ENCODE peak calls at places on chromosomes 3 and 15, in eight cellular contexts. B, P, O, D, A, Z, T and R are unnamed samples.

GRCh38 chr3:15387735-15388134 is 39.6 kb downstream of the METTL6 start:
- DNase-seq in B (no peak), P (no peak), O (no peak), D (no peak), A (no peak), Z (no peak), T (no peak), R (no peak)

GRCh38 chr15:29820802-29821160 is 1.5 kb downstream of the TJP1 start:
- DNase-seq in B (no peak), P (no peak), O (peak; percentile 33), D (no peak), A (no peak), Z (no peak), T (no peak), R (no peak)

GRCh38 chr3:94221829-94222228 is 159.0 kb downstream of the NSUN3 start:
- DNase-seq in B (no peak), P (no peak), O (no peak), D (no peak), A (no peak), Z (no peak), T (no peak), R (no peak)

GRCh38 chr15:74845208-74845568 is 2.2 kb upstream of the ULK3 start:
- DNase-seq in B (no peak), P (no peak), O (no peak), D (no peak), A (no peak), Z (no peak), T (no peak), R (no peak)

GRCh38 chr15:68818088-68818670 is 2.5 kb downstream of the ANP32A start:
- DNase-seq in B (peak; percentile 42), P (peak; percentile 81), O (peak; percentile 62), D (no peak), A (peak; percentile 76), Z (peak; percentile 65), T (peak; percentile 73), R (peak; percentile 51)

GRCh38 chr15:23860290-23860751 is 173.2 kb upstream of the NDN start:
- DNase-seq in B (no peak), P (no peak), O (no peak), D (no peak), A (peak; percentile 80), Z (no peak), T (no peak), R (no peak)

GRCh38 chr3:56219894-56220805 is 248.1 kb downstream of the ERC2 start:
- DNase-seq in B (peak; percentile 24), P (no peak), O (no peak), D (no peak), A (no peak), Z (no peak), T (no peak), R (no peak)

GRCh38 chr15:61994216-61994615 is 66.0 kb downstream of the VPS13C start:
- DNase-seq in B (peak; percentile 27), P (no peak), O (peak; percentile 10), D (peak; percentile 10), A (no peak), Z (no peak), T (no peak), R (peak; percentile 66)

GRCh38 chr3:123750659-123751420 is 133.3 kb downstream of the MYLK start:
- DNase-seq in B (peak; percentile 71), P (peak; percentile 87), O (peak; percentile 95), D (no peak), A (no peak), Z (no peak), T (no peak), R (no peak)

DNA sequence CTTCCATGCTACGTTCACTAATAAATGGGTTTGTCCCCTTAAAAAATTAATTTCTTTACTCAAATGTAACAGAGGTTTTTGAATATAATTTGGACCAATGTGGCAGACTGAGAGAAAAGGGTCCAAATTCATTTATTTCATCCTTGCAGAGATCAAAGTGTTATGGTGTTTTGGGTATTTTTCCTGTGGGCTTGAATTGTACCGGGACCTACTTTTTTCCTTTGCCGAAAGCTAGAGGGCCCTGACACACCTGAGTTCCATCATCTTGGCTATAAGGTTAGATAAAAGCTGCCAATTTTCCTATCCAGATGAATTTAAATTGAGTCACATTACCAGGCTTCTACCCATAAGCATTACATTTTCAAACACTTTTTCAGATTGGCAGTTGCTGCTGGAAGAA is 893 bp downstream of the CCNB2 start:
- DNase-seq in B (no peak), P (no peak), O (peak; percentile 37), D (no peak), A (no peak), Z (no peak), T (no peak), R (peak; percentile 28)
- TF ChIP-seq CTCF in B (peak; percentile 25), P (peak; percentile 30), O (peak; percentile 55), D (no peak), A (no peak), Z (no peak), T (no peak), R (peak; percentile 53)

GRCh38 chr3:179066058-179066457 is 5.6 kb downstream of the ZMAT3 start:
- DNase-seq in B (no peak), P (no peak), O (no peak), D (no peak), A (no peak), Z (no peak), T (no peak), R (no peak)
- TF ChIP-seq CTCF in B (no peak), P (no peak), O (no peak), D (no peak), A (no peak), Z (no peak), T (no peak), R (no peak)

GRCh38 chr3:109098245-109098644 is 19.7 kb downstream of the MORC1 start:
- DNase-seq in B (no peak), P (peak; percentile 57), O (peak; percentile 51), D (no peak), A (peak; percentile 20), Z (no peak), T (peak; percentile 36), R (peak; percentile 52)
- TF ChIP-seq CTCF in B (peak; percentile 35), P (peak; percentile 63), O (peak; percentile 60), D (no peak), A (peak; percentile 32), Z (no peak), T (no peak), R (peak; percentile 74)

DNA sequence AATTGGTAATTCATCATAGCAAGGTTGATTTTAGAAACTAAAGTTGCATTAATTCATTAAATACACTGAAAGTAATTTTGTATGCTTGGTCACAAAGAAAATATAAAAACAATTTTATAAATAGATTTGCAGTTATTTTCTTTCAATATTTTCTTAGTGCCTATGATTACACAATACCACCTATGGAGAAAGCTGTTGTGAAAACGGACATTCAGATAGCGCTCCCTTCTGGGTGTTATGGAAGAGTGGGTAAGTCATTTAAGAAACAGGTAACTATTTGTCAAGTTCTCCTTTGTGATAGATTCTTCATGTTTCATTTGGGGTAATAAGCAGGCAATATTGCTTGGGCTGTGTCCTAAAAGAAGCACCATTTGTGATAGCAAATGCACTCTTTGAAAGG is 3.0 kb downstream of the DUT start:
- DNase-seq in B (no peak), P (no peak), O (no peak), D (no peak), A (no peak), Z (no peak), T (no peak), R (peak; percentile 13)
- TF ChIP-seq CTCF in B (no peak), P (no peak), O (no peak), D (no peak), A (no peak), Z (no peak), T (no peak), R (no peak)

DNA sequence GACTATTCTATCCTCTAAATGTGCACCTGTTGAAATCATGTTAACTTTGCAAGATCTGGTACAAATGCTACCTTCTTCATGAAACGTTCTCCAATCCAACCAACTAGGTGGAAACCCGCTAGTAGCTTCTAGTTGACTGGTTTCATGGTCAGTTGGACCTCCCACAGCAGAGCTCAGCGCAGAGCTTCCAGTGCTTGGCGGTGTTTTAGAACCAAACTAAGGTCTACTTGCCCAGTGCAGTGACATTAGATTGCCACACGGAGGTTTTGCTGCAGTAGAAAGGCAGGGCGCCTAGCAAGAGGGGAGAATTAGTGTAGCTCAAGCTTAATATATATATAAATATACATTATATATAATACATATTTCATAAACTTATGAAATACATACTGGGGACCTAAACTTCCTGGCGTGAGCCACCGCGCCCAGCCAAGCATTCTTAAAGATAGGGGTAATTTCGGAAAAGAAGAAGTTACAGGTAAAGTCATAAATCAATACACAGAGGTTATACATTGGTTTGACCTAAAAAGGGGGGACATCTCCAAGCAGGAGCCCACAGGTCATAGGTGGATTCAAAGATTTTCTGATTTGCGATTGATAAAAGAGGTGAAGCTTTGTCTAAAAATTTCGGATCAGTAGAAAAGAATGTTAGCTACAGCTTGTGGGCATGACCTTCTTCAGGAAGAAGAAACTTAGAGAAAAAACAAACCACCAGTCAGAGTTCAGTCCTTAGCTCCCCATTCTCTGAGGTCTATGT is 2.0 kb upstream of the OXSR1 start:
- DNase-seq in B (no peak), P (no peak), O (peak; percentile 45), D (no peak), A (no peak), Z (no peak), T (no peak), R (no peak)
- TF ChIP-seq CTCF in B (peak; percentile 43), P (no peak), O (peak; percentile 36), D (no peak), A (no peak), Z (no peak), T (no peak), R (peak; percentile 33)

DNA sequence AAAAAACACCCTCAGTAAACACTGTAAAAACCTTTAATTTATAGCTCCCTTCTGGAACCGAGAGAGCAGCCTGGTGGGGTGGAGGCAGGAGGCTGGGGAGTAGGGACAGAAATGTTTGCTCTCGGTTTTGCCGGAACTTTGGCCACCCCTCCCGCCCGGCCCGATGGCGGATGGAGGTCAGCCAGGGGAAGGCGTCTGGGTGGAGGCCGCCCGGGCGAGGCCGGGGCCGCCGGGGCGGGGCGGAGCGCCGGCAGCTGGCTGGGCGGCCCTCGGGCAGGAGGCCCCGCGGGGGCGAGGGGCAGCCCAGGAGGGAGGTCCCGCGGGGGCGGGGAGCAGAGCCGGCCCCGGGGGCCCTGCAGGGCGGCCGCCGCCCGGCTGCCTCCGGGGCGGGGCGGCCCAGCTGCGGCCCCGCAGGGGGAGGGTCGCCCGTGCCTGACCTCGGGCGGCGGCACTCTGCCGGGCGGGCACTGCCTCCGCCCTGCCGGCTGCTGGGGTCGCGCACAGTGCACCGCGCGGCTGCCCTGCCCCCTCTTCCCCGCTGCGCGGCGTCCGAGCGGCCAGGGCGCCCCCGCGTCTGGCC is 829 bp upstream of the SKIL start:
- DNase-seq in B (peak; percentile 72), P (peak; percentile 87), O (peak; percentile 72), D (peak; percentile 71), A (peak; percentile 86), Z (peak; percentile 87), T (peak; percentile 86), R (peak; percentile 52)
- TF ChIP-seq CTCF in B (no peak), P (no peak), O (no peak), D (no peak), A (no peak), Z (no peak), T (no peak), R (no peak)